ENCODE peak calls at places on chromosomes 3 and 15, in ten cellular contexts. Z is BE2C, D is GM12865, W is AG09319, I is GM13977, O is ascending aorta, U is right atrium auricular region, X is AG04450, E is DND-41, C is Peyer's patch. A is an unnamed sample.

GRCh38 chr3:38606561-38606960 is 42.9 kb downstream of the SCN5A start:
- DNase-seq in Z (no peak), D (no peak), W (no peak), I (no peak), O (no peak), U (no peak), X (no peak), E (no peak), C (no peak), A (no peak)

GRCh38 chr3:184042617-184043016 is 10.2 kb upstream of the HTR3C start:
- DNase-seq in Z (no peak), D (no peak), W (no peak), I (no peak), O (no peak), U (no peak), X (no peak), E (no peak), C (no peak), A (no peak)

GRCh38 chr15:53323197-53323596 is 436.3 kb downstream of the WDR72 start:
- DNase-seq in Z (no peak), D (no peak), W (no peak), I (no peak), O (no peak), U (no peak), X (no peak), E (no peak), C (no peak), A (no peak)

GRCh38 chr3:33773627-33774026 is 24.8 kb upstream of the PDCD6IP start:
- DNase-seq in Z (no peak), D (no peak), W (no peak), I (no peak), O (no peak), U (no peak), X (no peak), E (no peak), C (no peak), A (no peak)

GRCh38 chr3:46947981-46948791 is 28.4 kb downstream of the CCDC12 start:
- DNase-seq in Z (peak; percentile 17), D (peak; percentile 26), W (no peak), I (no peak), O (no peak), U (peak; percentile 78), X (no peak), E (peak; percentile 70), C (peak; percentile 91), A (peak; percentile 87)

GRCh38 chr15:76345880-76346665 is 9.5 kb downstream of the ISL2 start:
- DNase-seq in Z (no peak), D (peak; percentile 54), W (no peak), I (peak; percentile 70), O (no peak), U (no peak), X (no peak), E (no peak), C (peak; percentile 78), A (no peak)

GRCh38 chr15:100986158-100986896 is 67.2 kb downstream of the LRRK1 start:
- DNase-seq in Z (no peak), D (no peak), W (no peak), I (no peak), O (no peak), U (no peak), X (no peak), E (no peak), C (peak; percentile 83), A (no peak)

GRCh38 chr3:6041894-6042293 is 819.0 kb upstream of the GRM7 start:
- DNase-seq in Z (no peak), D (no peak), W (no peak), I (no peak), O (no peak), U (no peak), X (no peak), E (no peak), C (no peak), A (no peak)

GRCh38 chr15:65335278-65336055 is 31.0 kb downstream of the RNU5B-1 start:
- DNase-seq in Z (no peak), D (no peak), W (no peak), I (no peak), O (no peak), U (no peak), X (no peak), E (no peak), C (no peak), A (no peak)

GRCh38 chr15:56675930-56676329 is 57.4 kb downstream of the ZNF280D start:
- DNase-seq in Z (no peak), D (no peak), W (no peak), I (no peak), O (no peak), U (no peak), X (no peak), E (no peak), C (no peak), A (no peak)

GRCh38 chr3:21484323-21485154 is 266.5 kb downstream of the ZNF385D start:
- DNase-seq in Z (peak; percentile 7), D (peak; percentile 72), W (peak; percentile 51), I (peak; percentile 2), O (no peak), U (peak; percentile 63), X (peak; percentile 34), E (peak; percentile 12), C (no peak), A (no peak)

GRCh38 chr15:57079446-57079845 is 161.0 kb downstream of the TCF12 start:
- DNase-seq in Z (no peak), D (no peak), W (no peak), I (no peak), O (no peak), U (no peak), X (no peak), E (peak; percentile 10), C (no peak), A (no peak)

GRCh38 chr3:99620976-99621375 is 17.4 kb upstream of the COL8A1 start:
- DNase-seq in Z (no peak), D (no peak), W (peak; percentile 42), I (no peak), O (no peak), U (no peak), X (no peak), E (no peak), C (no peak), A (no peak)

GRCh38 chr3:71225951-71226564 is 357.5 kb downstream of the FOXP1 start:
- DNase-seq in Z (no peak), D (peak; percentile 5), W (no peak), I (no peak), O (no peak), U (no peak), X (no peak), E (no peak), C (no peak), A (no peak)

DNA sequence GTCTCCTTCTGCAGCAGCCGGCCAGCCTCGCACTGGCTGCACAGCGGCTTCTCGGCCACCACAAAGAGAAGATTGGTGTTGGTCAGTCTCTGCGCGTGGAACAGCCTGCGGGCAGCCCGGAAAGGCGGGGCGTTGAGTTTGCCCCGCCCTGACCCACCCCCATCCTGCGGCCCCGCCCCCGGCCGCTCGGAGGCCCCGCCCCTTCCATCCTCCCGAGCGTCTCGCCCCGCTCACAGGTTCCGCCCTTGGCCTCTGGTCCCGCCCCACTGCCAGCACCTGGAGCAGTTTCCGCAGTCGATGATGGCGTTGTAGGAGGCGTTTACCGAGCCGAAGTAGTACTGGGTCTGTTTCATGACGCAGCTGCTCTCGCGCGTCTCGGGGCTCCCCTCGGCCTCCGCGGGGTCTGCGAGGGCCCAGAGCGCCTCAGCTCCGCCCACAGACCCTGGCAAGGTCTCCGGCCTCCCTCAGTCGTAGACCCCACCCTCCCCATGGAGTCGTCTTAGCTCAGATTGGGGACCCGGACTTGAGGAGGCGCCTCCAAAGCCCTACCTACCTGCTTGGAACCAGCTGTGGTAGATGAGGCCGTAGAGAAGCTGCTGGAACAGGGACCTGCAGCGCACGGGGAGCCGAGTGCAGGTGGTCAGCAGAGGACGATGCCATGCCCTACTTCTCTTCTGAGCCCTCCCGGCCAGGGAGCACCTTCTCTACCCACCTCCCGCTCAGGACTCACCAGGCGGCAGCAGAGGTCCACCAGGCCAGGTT is 5.9 kb upstream of the TMEM115 start:
- DNase-seq in Z (peak; percentile 40), D (peak; percentile 92), W (no peak), I (peak; percentile 96), O (peak; percentile 57), U (peak; percentile 82), X (peak; percentile 20), E (peak; percentile 80), C (peak; percentile 98), A (peak; percentile 94)
- TF ChIP-seq CTCF in Z (no peak), D (no peak), W (no peak), I (peak; percentile 13), O (no peak), U (no peak), X (no peak), E (no peak), C (no peak), A (no peak)

DNA sequence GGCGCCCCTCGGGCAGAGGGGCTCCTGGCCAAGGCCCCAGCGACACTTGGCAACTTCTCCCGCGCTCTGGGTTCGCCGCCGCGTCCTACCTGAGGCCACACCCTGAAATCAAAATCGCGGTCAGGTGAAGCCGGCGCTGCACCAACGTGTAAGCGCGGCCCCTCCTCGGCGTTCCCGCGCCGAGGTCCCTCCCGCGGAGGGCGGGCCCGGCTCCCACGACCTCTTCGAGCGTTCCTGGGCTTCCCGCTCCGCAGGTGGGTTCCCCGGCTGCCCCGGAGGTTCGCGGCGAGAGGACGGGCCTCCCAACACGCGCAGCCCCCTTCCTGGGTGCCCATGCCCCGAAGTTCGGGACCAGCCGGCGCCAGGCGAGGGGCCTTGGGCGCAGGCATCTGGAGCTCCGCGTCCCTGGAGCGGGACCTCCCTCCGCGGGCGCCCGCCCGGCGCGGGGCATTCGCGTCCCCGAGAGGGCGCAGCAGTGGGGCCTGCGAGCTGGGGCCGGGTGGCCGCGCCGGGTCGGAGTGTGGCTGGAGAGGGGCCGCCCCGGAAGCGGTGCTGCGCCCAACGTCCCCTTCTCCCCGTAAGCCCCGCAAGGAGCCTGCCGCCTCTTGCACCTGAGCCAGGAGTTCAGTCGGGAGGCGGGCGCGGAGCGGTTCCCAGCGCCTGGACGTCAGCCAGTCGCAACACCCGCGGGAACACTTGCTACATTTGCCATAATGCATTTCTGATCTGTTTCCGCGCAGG is 13.7 kb downstream of the PAK6 start:
- DNase-seq in Z (peak; percentile 49), D (no peak), W (no peak), I (peak; percentile 62), O (no peak), U (no peak), X (no peak), E (no peak), C (no peak), A (no peak)
- TF ChIP-seq CTCF in Z (no peak), D (no peak), W (no peak), I (no peak), O (no peak), U (no peak), X (no peak), E (no peak), C (no peak), A (no peak)

DNA sequence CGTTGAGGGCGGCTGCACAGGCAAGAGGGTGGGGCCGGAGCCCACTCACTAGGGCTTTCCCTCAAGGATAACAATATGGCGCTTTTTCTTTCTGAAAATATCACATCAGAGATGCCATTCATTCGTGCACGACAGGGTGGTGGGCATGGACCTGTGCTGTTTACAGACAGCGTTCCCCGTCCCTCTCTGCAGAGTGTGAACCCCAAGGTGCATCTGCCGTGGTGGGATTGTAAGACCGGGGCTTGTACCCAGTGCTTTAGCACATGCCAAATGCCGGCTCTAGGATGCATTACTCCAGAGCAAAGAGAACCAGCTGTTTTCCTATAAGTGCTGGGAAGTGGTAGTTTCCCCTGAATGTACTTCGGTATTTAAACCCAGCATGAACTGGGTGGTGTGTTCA is 37.0 kb downstream of the CHDH start:
- DNase-seq in Z (no peak), D (no peak), W (no peak), I (no peak), O (no peak), U (no peak), X (no peak), E (no peak), C (peak; percentile 25), A (no peak)
- TF ChIP-seq CTCF in Z (no peak), D (no peak), W (no peak), I (no peak), O (no peak), U (no peak), X (no peak), E (no peak), C (no peak), A (no peak)

GRCh38 chr3:42898896-42899675 is 6.9 kb upstream of the ZNF662 start:
- DNase-seq in Z (no peak), D (no peak), W (no peak), I (no peak), O (no peak), U (no peak), X (no peak), E (no peak), C (no peak), A (no peak)
- TF ChIP-seq CTCF in Z (no peak), D (no peak), W (no peak), I (no peak), O (no peak), U (no peak), X (no peak), E (no peak), C (no peak), A (no peak)

A was measured in CD8-positive, alpha-beta T cell.